ENCODE peak calls at places on chromosome 13, in six cellular contexts. S is left lung, K is cardiac fibroblast, C is lower lobe of right lung, N is tibial artery, W is AG10803. H is an unnamed sample.

GRCh38 chr13:91647361-91647970 is 249.0 kb downstream of the GPC5 start:
- DNase-seq in S (no peak), K (peak), C (no peak), N (no peak), W (no peak), H (peak)

GRCh38 chr13:47869780-47870179 is 131.3 kb downstream of the SUCLA2 start:
- DNase-seq in S (no peak), K (no peak), C (no peak), N (no peak), W (no peak), H (no peak)

GRCh38 chr13:85616275-85616674 is 182.9 kb downstream of the SLITRK6 start:
- DNase-seq in S (no peak), K (no peak), C (no peak), N (no peak), W (no peak), H (no peak)

GRCh38 chr13:101988140-101988539 is 413.7 kb downstream of the FGF14 start:
- DNase-seq in S (no peak), K (no peak), C (no peak), N (no peak), W (no peak), H (no peak)

GRCh38 chr13:91748416-91749089 is 350.1 kb downstream of the GPC5 start:
- DNase-seq in S (no peak), K (no peak), C (no peak), N (no peak), W (no peak), H (no peak)

GRCh38 chr13:32537580-32538233 is 888 bp downstream of the N4BP2L2 start:
- DNase-seq in S (peak), K (no peak), C (peak), N (peak), W (peak), H (peak)

GRCh38 chr13:50387124-50387581 is 371.9 kb downstream of the KCNRG start:
- DNase-seq in S (peak), K (no peak), C (peak), N (peak), W (peak), H (peak)

GRCh38 chr13:41516166-41516565 is 58.8 kb downstream of the RGCC start:
- DNase-seq in S (no peak), K (no peak), C (no peak), N (no peak), W (no peak), H (no peak)

GRCh38 chr13:39451860-39452301 is 151.1 kb downstream of the LHFPL6 start:
- DNase-seq in S (no peak), K (peak), C (no peak), N (peak), W (peak), H (no peak)

GRCh38 chr13:62162860-62163259 is 747.2 kb upstream of the PCDH20 start:
- DNase-seq in S (no peak), K (no peak), C (no peak), N (no peak), W (no peak), H (no peak)

GRCh38 chr13:75908137-75908536 is 272.0 kb downstream of the LMO7 start:
- DNase-seq in S (no peak), K (peak), C (no peak), N (no peak), W (peak), H (no peak)

GRCh38 chr13:75717525-75717924 is 81.4 kb downstream of the LMO7 start:
- DNase-seq in S (no peak), K (no peak), C (no peak), N (no peak), W (no peak), H (no peak)

GRCh38 chr13:43546260-43546659 is 240.5 kb downstream of the ENOX1 start:
- DNase-seq in S (no peak), K (peak), C (no peak), N (no peak), W (no peak), H (no peak)

GRCh38 chr13:43815204-43815603 is 28.4 kb upstream of the ENOX1 start:
- DNase-seq in S (no peak), K (peak), C (no peak), N (no peak), W (peak), H (peak)

GRCh38 chr13:112254900-112255299 is 121.3 kb upstream of the SPACA7 start:
- DNase-seq in S (no peak), K (no peak), C (no peak), N (no peak), W (no peak), H (no peak)
- TF ChIP-seq CTCF in S (no peak), K (no peak), C (no peak), N (no peak), W (no peak), H (no peak)

GRCh38 chr13:94947965-94948371 is 235.6 kb upstream of the SOX21 start:
- DNase-seq in S (no peak), K (no peak), C (no peak), N (no peak), W (no peak), H (no peak)

GRCh38 chr13:94952787-94953186 is 240.4 kb upstream of the SOX21 start:
- DNase-seq in S (no peak), K (no peak), C (no peak), N (no peak), W (no peak), H (no peak)

GRCh38 chr13:94947392-94947791 is 235.0 kb upstream of the SOX21 start:
- DNase-seq in S (no peak), K (no peak), C (no peak), N (no peak), W (no peak), H (no peak)

GRCh38 chr13:94950303-94950702 is 238.0 kb upstream of the SOX21 start:
- DNase-seq in S (no peak), K (peak), C (no peak), N (no peak), W (peak), H (no peak)
- TF ChIP-seq CTCF in S (peak), K (no peak), C (peak), N (no peak), W (peak), H (peak)

DNA sequence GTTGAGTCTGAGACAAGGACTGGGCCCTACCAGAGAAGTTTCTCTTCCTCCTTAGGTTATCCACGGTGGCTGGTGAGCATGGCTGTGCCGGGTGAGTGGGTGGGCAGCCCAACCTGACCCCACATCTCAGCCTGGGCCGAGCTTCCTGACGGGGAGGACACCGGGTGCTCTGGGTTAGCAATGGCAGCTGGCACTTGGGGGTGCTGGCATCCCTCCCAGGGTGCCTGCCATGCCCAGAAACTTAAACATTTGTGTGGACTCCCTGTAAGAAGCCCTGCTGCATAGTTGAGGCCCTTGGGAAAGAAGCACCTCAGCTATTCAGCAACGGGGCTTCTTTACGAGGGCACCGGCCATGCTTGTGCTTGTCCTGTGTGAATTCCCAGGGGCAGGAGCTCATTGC is 33.9 kb upstream of the MEDAG start:
- DNase-seq in S (no peak), K (no peak), C (no peak), N (no peak), W (no peak), H (no peak)
- TF ChIP-seq CTCF in S (no peak), K (no peak), C (no peak), N (no peak), W (no peak), H (no peak)

GRCh38 chr13:99033814-99034213 is 56.0 kb upstream of the DOCK9 start:
- DNase-seq in S (no peak), K (peak), C (no peak), N (no peak), W (peak), H (no peak)
- TF ChIP-seq CTCF in S (peak), K (peak), C (peak), N (peak), W (peak), H (peak)

GRCh38 chr13:28358673-28359072 is 136.3 kb downstream of the FLT1 start:
- DNase-seq in S (no peak), K (no peak), C (no peak), N (no peak), W (no peak), H (no peak)
- TF ChIP-seq CTCF in S (no peak), K (no peak), C (no peak), N (no peak), W (no peak), H (no peak)

GRCh38 chr13:88887045-88887662 is 1216.0 kb downstream of the SLITRK5 start:
- DNase-seq in S (no peak), K (no peak), C (no peak), N (no peak), W (no peak), H (no peak)
- TF ChIP-seq CTCF in S (no peak), K (no peak), C (no peak), N (no peak), W (no peak), H (no peak)

DNA sequence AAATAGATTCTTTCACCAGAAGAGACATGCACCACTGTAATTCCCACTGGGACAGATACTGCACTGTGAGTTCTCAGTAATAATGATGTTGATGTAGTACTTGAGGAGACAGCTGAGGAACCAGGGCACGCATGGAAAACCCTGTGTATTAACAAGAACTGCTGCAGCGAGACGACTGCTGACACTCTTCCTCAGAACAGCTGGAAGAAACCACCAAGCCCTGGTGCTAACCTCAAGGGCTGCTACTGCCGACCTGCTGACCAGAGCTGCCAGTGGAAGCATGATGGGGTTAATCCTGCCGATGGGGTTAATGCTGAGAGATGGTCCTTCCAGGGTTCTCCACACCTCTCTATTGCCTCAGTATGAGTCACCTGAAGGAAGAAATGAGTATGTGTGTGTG is 45.6 kb downstream of the EDNRB start:
- DNase-seq in S (no peak), K (no peak), C (no peak), N (no peak), W (no peak), H (no peak)
- TF ChIP-seq CTCF in S (no peak), K (no peak), C (no peak), N (no peak), W (no peak), H (no peak)

DNA sequence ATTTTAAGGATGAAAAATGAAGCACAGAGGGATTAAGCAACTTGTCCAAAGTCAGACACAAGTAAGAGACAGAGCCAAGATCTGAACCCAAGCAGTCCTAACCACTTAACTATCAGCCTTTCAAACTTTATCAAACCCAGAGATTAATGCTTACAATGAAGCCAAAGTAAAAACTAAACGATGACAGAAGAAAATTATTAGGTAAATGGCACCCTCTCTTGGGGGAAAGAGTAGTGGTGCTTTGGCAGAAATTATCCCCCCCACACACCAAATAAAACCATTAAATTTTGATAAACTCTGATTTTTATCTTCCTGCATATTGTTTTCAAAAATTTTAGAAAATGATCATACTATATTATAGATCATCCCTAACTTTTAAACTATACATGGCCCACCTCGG is 329.2 kb downstream of the SLC7A1 start:
- DNase-seq in S (no peak), K (no peak), C (no peak), N (no peak), W (no peak), H (no peak)
- TF ChIP-seq CTCF in S (no peak), K (no peak), C (no peak), N (no peak), W (no peak), H (no peak)

H was measured in Caco-2.